ENCODE peak calls at places on chromosomes 4 and X, in seven cellular contexts. M is H1, E is HCT116, O is WTC11, A is HEK293T, D is K562, S is HepG2. I is an unnamed sample.

GRCh38 chrX:2471641-2472040 is 29.1 kb downstream of the DHRSX start:
- DNase-seq in A (no peak), S (no peak), D (no peak), O (no peak), E (no peak), M (no peak), I (no peak)

GRCh38 chrX:108735087-108735679 is 1.2 kb downstream of the IRS4 start:
- DNase-seq in E (no peak), O (peak), M (no peak), S (no peak), A (peak), D (no peak), I (no peak)

GRCh38 chr4:153506972-153507678 is 41.0 kb downstream of the TMEM131L start:
- DNase-seq in M (no peak), S (no peak), O (no peak), E (no peak), A (no peak), D (peak), I (no peak)

GRCh38 chr4:105632599-105632998 is 75.9 kb downstream of the INTS12 start:
- DNase-seq in A (no peak), O (no peak), D (no peak), S (no peak), E (no peak), M (no peak), I (no peak)

GRCh38 chr4:123621072-123621705 is 224.6 kb downstream of the SPRY1 start:
- DNase-seq in D (no peak), S (no peak), E (no peak), M (no peak), A (no peak), O (no peak), I (no peak)

GRCh38 chr4:160981083-160981482 is 1182.7 kb downstream of the FSTL5 start:
- DNase-seq in M (no peak), D (no peak), E (no peak), S (no peak), A (no peak), O (no peak), I (no peak)

GRCh38 chrX:134670241-134670811 is 12.1 kb upstream of the PLAC1 start:
- DNase-seq in A (no peak), M (peak), S (peak), E (no peak), O (no peak), D (peak), I (no peak)

GRCh38 chrX:110310896-110311295 is 7.0 kb downstream of the AMMECR1 start:
- DNase-seq in O (no peak), A (no peak), M (no peak), S (no peak), E (no peak), D (peak), I (no peak)

GRCh38 chr4:168408620-168409019 is 71.7 kb downstream of the DDX60L start:
- DNase-seq in S (no peak), O (no peak), M (no peak), A (peak), D (no peak), E (peak), I (no peak)

GRCh38 chr4:7999279-7999678 is 59.6 kb upstream of the AFAP1 start:
- DNase-seq in E (no peak), O (no peak), D (no peak), A (no peak), S (no peak), M (no peak), I (no peak)

GRCh38 chrX:23668335-23668734 is 1.0 kb downstream of the PRDX4 start:
- DNase-seq in O (no peak), D (peak), S (no peak), M (no peak), E (no peak), A (no peak), I (peak)

GRCh38 chrX:16836371-16836770 is 33.8 kb downstream of the RBBP7 start:
- DNase-seq in M (no peak), E (no peak), S (peak), A (peak), D (peak), O (peak), I (no peak)

GRCh38 chr4:47686294-47686872 is 151.5 kb downstream of the CORIN start:
- DNase-seq in S (peak), A (peak), E (peak), M (peak), O (peak), D (peak), I (peak)

GRCh38 chr4:144499777-144500176 is 146.2 kb upstream of the HHIP start:
- DNase-seq in A (no peak), E (no peak), M (no peak), D (no peak), S (no peak), O (no peak), I (peak)

GRCh38 chr4:87067120-87067885 is 132.5 kb downstream of the AFF1 start:
- DNase-seq in S (no peak), M (no peak), D (no peak), O (no peak), A (no peak), E (no peak), I (no peak)

GRCh38 chrX:141673946-141674345 is 24.6 kb downstream of the SPANXD start:
- DNase-seq in E (no peak), O (no peak), A (no peak), S (no peak), D (no peak), M (no peak), I (no peak)

GRCh38 chr4:65983062-65983461 is 312.8 kb upstream of the EPHA5 start:
- DNase-seq in A (no peak), O (no peak), S (no peak), D (no peak), E (no peak), M (no peak), I (no peak)
- TF ChIP-seq SP1 in A (no peak), O (no peak), S (no peak), D (no peak), E (no peak), M (no peak), I (no peak)

GRCh38 chrX:43809463-43809862 is 72.8 kb downstream of the MAOB start:
- DNase-seq in A (no peak), M (no peak), D (no peak), O (no peak), S (no peak), E (no peak), I (no peak)
- TF ChIP-seq SP1 in A (no peak), M (no peak), D (no peak), O (no peak), S (no peak), E (no peak), I (no peak)

DNA sequence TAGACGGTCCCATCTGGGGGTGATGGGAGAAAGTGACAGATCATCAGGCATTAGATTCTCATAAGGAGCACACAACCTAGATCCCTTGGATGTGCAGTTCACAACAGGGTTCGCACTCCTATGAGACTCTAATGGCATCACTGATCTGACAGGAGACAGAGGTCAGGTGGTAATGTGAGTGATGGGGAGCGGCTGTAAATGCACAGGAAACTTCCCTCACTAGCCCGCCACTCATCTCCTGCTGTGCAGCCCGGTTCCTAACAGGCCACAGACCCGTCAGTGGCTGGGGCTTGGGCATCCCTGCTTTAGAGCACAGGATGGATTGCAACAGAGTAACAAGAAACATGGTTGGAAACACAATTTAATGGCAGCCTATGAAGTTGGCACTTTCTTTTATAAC is 172.6 kb upstream of the VCX3A start:
- DNase-seq in E (no peak), A (no peak), D (no peak), M (no peak), O (no peak), S (no peak), I (no peak)
- TF ChIP-seq SP1 in E (no peak), A (no peak), D (no peak), M (no peak), O (no peak), S (no peak), I (no peak)

GRCh38 chr4:76195326-76195725 is 18.3 kb downstream of the SCARB2 start:
- DNase-seq in A (no peak), D (no peak), M (no peak), E (no peak), S (no peak), O (no peak), I (no peak)

GRCh38 chr4:76197001-76197743 is 16.5 kb downstream of the SCARB2 start:
- DNase-seq in M (no peak), D (no peak), E (no peak), S (no peak), A (no peak), O (no peak), I (no peak)

GRCh38 chr4:76198411-76199237 is 15.0 kb downstream of the SCARB2 start:
- DNase-seq in E (no peak), O (no peak), A (peak), M (no peak), S (no peak), D (peak), I (peak)

GRCh38 chr4:76199664-76200211 is 13.9 kb downstream of the SCARB2 start:
- DNase-seq in S (no peak), D (no peak), O (peak), E (no peak), A (no peak), M (no peak), I (peak)

DNA sequence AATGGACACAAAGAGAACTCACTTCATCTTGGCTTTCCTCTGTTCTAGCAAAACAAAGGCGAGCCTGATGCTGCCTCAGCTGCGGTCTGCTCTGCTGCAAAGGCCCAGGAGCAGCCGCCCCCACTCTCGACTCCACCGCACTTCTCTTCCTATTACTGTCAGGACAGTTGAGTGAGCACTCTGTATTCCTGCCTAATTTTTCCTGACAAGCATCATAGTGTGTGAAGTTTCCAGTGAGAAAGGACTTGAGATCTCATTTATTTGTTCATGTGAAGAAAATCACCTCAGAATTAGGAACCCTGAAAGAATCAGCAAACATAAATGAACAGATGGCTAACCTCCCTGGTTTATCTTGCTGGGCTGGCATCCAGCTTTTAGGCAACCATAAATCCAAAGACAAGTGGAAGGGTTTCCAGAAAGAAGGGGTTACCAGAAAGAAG is 15.6 kb downstream of the SCARB2 start:
- DNase-seq in E (no peak), D (peak), O (no peak), A (no peak), M (no peak), S (no peak), I (no peak)
- TF ChIP-seq SP1 in E (no peak), D (no peak), O (no peak), A (no peak), M (no peak), S (no peak), I (no peak)

DNA sequence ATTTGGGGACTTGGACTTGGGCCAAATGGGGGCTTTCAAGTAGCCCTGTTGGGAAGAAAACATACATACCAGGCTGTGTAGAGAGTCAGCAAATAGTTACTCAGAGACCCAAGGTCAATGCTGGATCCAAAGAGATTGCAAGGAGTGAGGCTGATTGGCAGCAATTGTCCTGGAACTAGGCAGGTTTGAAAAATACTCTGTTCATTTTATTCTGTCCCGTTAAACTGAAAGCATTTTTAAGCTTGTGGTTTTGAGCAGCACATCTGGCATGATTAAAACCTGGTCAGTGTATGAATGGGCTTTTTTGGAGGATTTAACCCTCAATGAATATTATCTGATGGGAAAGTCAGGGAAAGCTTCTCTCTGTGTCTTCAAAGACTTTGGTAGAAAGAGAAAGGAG is 294.3 kb upstream of the BOD1L1 start:
- DNase-seq in A (no peak), E (no peak), D (no peak), O (no peak), S (peak), M (no peak), I (no peak)
- TF ChIP-seq SP1 in A (no peak), E (no peak), D (no peak), O (no peak), S (no peak), M (no peak), I (no peak)

GRCh38 chr4:13701937-13702446 is 74.5 kb upstream of the BOD1L1 start:
- DNase-seq in A (no peak), O (no peak), D (no peak), M (no peak), S (peak), E (peak), I (no peak)
- TF ChIP-seq SP1 in A (no peak), O (no peak), D (no peak), M (no peak), S (no peak), E (no peak), I (no peak)

DNA sequence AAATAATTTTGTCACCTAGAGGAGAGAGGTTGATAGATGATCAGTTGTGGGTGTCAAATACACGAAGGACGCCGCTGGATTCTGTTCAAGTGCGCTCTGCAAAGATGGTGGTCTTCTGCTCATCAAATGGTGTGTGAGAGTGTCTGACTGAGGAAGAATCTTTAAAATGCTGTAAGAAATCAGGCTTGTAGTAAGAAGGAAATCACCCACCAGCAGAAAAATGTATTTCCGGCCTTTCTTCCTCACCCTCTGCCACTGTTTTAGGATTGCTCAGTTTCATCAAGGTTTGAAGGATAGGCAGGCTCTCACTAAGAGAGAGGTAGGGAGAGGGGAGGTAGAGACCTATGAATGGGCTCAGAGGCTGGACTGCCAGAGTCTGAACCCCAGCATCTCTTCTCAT is 28.7 kb downstream of the RHOH start:
- DNase-seq in M (no peak), S (no peak), D (no peak), A (no peak), O (no peak), E (no peak), I (no peak)
- TF ChIP-seq SP1 in M (no peak), S (no peak), D (no peak), A (no peak), O (no peak), E (no peak), I (no peak)

DNA sequence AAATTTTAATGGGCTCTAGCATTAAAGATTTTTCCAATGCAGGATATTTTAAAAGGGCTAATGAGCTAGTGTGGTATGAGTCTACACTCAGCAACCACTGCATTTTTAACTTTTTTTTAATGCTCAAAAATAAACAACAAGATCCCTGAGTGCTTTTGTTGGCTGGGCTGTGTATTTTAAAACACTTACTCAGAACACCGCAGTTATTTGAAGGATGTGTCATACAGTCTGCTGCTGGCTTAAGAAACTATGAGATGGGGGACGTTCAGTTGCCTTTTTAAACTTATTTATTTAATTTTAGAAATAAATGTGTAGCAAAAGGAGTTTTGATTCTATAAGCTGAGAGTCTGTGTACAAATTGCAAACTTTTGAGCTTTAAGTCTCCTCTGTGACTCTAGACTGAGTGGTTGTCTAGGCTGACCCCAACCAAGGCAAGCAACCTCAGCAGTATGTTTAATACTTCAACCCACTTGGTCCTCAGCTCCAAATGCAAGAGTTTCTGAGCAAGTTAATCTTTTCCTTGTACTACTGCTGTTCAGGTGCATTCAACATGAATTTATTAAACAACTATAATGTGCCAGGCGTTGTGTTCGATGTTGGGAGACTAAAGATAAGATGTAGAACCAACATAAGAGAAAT is 278.6 kb upstream of the DIPK2B start:
- DNase-seq in E (peak), M (no peak), D (no peak), O (no peak), S (no peak), A (no peak), I (no peak)
- TF ChIP-seq SP1 in E (peak), M (no peak), D (no peak), O (no peak), S (no peak), A (no peak), I (no peak)

I was measured in GM12878.